ENCODE peak calls at places on chromosomes 7 and 10, in six cellular contexts. One of them, this sample, is unnamed.
A peak's percentile ranks its signal among the peaks of the same experiment; 100 is the strongest.

GRCh38 chr10:79938728-79939380 is 10.1 kb downstream of the SFTPD start:
- DNase-seq in DND-41: no peak
- DNase-seq in stomach: no peak
- DNase-seq in uterus: no peak
- DNase-seq in HL-60: peak; percentile 94
- DNase-seq in tibial artery: peak; percentile 63
- DNase-seq in this sample: no peak

GRCh38 chr7:25686493-25686892 is 458.2 kb upstream of the NPVF start:
- DNase-seq in DND-41: no peak
- DNase-seq in stomach: no peak
- DNase-seq in uterus: no peak
- DNase-seq in HL-60: no peak
- DNase-seq in tibial artery: no peak
- DNase-seq in this sample: no peak

GRCh38 chr7:132226626-132227290 is 349.5 kb downstream of the PLXNA4 start:
- DNase-seq in DND-41: no peak
- DNase-seq in stomach: no peak
- DNase-seq in uterus: no peak
- DNase-seq in HL-60: no peak
- DNase-seq in tibial artery: no peak
- DNase-seq in this sample: no peak

GRCh38 chr10:35435824-35436223 is 99.5 kb downstream of the CCNY start:
- DNase-seq in DND-41: no peak
- DNase-seq in stomach: no peak
- DNase-seq in uterus: no peak
- DNase-seq in HL-60: peak; percentile 26
- DNase-seq in tibial artery: no peak
- DNase-seq in this sample: no peak

GRCh38 chr7:30594055-30594539 is 581 bp upstream of the GARS1 start:
- DNase-seq in DND-41: peak; percentile 52
- DNase-seq in stomach: no peak
- DNase-seq in uterus: peak; percentile 24
- DNase-seq in HL-60: peak; percentile 76
- DNase-seq in tibial artery: peak; percentile 29
- DNase-seq in this sample: no peak

GRCh38 chr7:42618649-42619315 is 293.1 kb downstream of the C7orf25 start:
- DNase-seq in DND-41: no peak
- DNase-seq in stomach: no peak
- DNase-seq in uterus: no peak
- DNase-seq in HL-60: no peak
- DNase-seq in tibial artery: no peak
- DNase-seq in this sample: no peak

GRCh38 chr7:47991741-47992311 is 12.4 kb upstream of the HUS1 start:
- DNase-seq in DND-41: no peak
- DNase-seq in stomach: peak; percentile 77
- DNase-seq in uterus: peak; percentile 80
- DNase-seq in HL-60: peak; percentile 91
- DNase-seq in tibial artery: peak; percentile 90
- DNase-seq in this sample: peak; percentile 86

GRCh38 chr7:47376991-47377590 is 204.8 kb downstream of the TNS3 start:
- DNase-seq in DND-41: no peak
- DNase-seq in stomach: peak; percentile 23
- DNase-seq in uterus: no peak
- DNase-seq in HL-60: no peak
- DNase-seq in tibial artery: no peak
- DNase-seq in this sample: no peak

GRCh38 chr7:149813254-149814035 is 24.7 kb upstream of the ZNF862 start:
- DNase-seq in DND-41: no peak
- DNase-seq in stomach: no peak
- DNase-seq in uterus: no peak
- DNase-seq in HL-60: no peak
- DNase-seq in tibial artery: no peak
- DNase-seq in this sample: no peak

GRCh38 chr10:59903871-59904270 is 2.5 kb downstream of the CCDC6 start:
- DNase-seq in DND-41: no peak
- DNase-seq in stomach: no peak
- DNase-seq in uterus: no peak
- DNase-seq in HL-60: no peak
- DNase-seq in tibial artery: no peak
- DNase-seq in this sample: no peak

GRCh38 chr10:34507217-34507616 is 307.9 kb downstream of the PARD3 start:
- DNase-seq in DND-41: no peak
- DNase-seq in stomach: no peak
- DNase-seq in uterus: no peak
- DNase-seq in HL-60: no peak
- DNase-seq in tibial artery: no peak
- DNase-seq in this sample: no peak

GRCh38 chr7:48171190-48171589 is at the start of gene ABCA13:
- DNase-seq in DND-41: no peak
- DNase-seq in stomach: no peak
- DNase-seq in uterus: no peak
- DNase-seq in HL-60: peak; percentile 44
- DNase-seq in tibial artery: no peak
- DNase-seq in this sample: no peak

GRCh38 chr7:103075337-103075918 is 488 bp downstream of the ARMC10 start:
- DNase-seq in DND-41: peak; percentile 84
- DNase-seq in stomach: peak; percentile 58
- DNase-seq in uterus: no peak
- DNase-seq in HL-60: peak; percentile 38
- DNase-seq in tibial artery: peak; percentile 53
- DNase-seq in this sample: peak; percentile 65

GRCh38 chr7:19122018-19122588 is 4.7 kb upstream of the TWIST1 start:
- DNase-seq in DND-41: no peak
- DNase-seq in stomach: no peak
- DNase-seq in uterus: no peak
- DNase-seq in HL-60: no peak
- DNase-seq in tibial artery: no peak
- DNase-seq in this sample: no peak

GRCh38 chr7:154463794-154464193 is 411.6 kb downstream of the DPP6 start:
- DNase-seq in DND-41: no peak
- DNase-seq in stomach: no peak
- DNase-seq in uterus: no peak
- DNase-seq in HL-60: no peak
- DNase-seq in tibial artery: no peak
- DNase-seq in this sample: no peak

GRCh38 chr7:26910221-26910620 is 45.8 kb upstream of the SKAP2 start:
- DNase-seq in DND-41: no peak
- DNase-seq in stomach: no peak
- DNase-seq in uterus: no peak
- DNase-seq in HL-60: no peak
- DNase-seq in tibial artery: no peak
- DNase-seq in this sample: no peak

GRCh38 chr7:138091073-138091472 is 14.8 kb downstream of the AKR1D1 start:
- DNase-seq in DND-41: no peak
- DNase-seq in stomach: no peak
- DNase-seq in uterus: no peak
- DNase-seq in HL-60: peak; percentile 14
- DNase-seq in tibial artery: no peak
- DNase-seq in this sample: no peak

GRCh38 chr10:110077436-110078120 is 69.8 kb downstream of the ADD3 start:
- DNase-seq in DND-41: no peak
- DNase-seq in stomach: no peak
- DNase-seq in uterus: no peak
- DNase-seq in HL-60: peak; percentile 81
- DNase-seq in tibial artery: no peak
- DNase-seq in this sample: peak; percentile 45

GRCh38 chr10:689433-690226 is at the start of gene DIP2C:
- DNase-seq in DND-41: no peak
- DNase-seq in stomach: peak; percentile 71
- DNase-seq in uterus: peak; percentile 79
- DNase-seq in HL-60: no peak
- DNase-seq in tibial artery: peak; percentile 56
- DNase-seq in this sample: no peak

GRCh38 chr10:554182-554848 is 135.2 kb downstream of the DIP2C start:
- DNase-seq in DND-41: no peak
- DNase-seq in stomach: no peak
- DNase-seq in uterus: no peak
- DNase-seq in HL-60: no peak
- DNase-seq in tibial artery: no peak
- DNase-seq in this sample: no peak

GRCh38 chr7:28729276-28729675 is 228.9 kb downstream of the TRIL start:
- DNase-seq in DND-41: no peak
- DNase-seq in stomach: no peak
- DNase-seq in uterus: no peak
- DNase-seq in HL-60: no peak
- DNase-seq in tibial artery: no peak
- DNase-seq in this sample: no peak

GRCh38 chr7:1459930-1460756 is 873 bp upstream of the MICALL2 start:
- DNase-seq in DND-41: no peak
- DNase-seq in stomach: no peak
- DNase-seq in uterus: peak; percentile 43
- DNase-seq in HL-60: no peak
- DNase-seq in tibial artery: peak; percentile 46
- DNase-seq in this sample: no peak

GRCh38 chr10:34584164-34584563 is 230.9 kb downstream of the PARD3 start:
- DNase-seq in DND-41: no peak
- DNase-seq in stomach: no peak
- DNase-seq in uterus: no peak
- DNase-seq in HL-60: no peak
- DNase-seq in tibial artery: no peak
- DNase-seq in this sample: no peak

GRCh38 chr10:68924593-68924992 is 23.5 kb downstream of the DDX50 start:
- DNase-seq in DND-41: no peak
- DNase-seq in stomach: no peak
- DNase-seq in uterus: no peak
- DNase-seq in HL-60: no peak
- DNase-seq in tibial artery: no peak
- DNase-seq in this sample: no peak

GRCh38 chr10:125171402-125172316 is 11.3 kb upstream of the CTBP2 start:
- DNase-seq in DND-41: no peak
- DNase-seq in stomach: peak; percentile 2
- DNase-seq in uterus: no peak
- DNase-seq in HL-60: no peak
- DNase-seq in tibial artery: no peak
- DNase-seq in this sample: no peak

GRCh38 chr10:3757250-3757637 is 27.8 kb downstream of the KLF6 start:
- DNase-seq in DND-41: no peak
- DNase-seq in stomach: no peak
- DNase-seq in uterus: no peak
- DNase-seq in HL-60: no peak
- DNase-seq in tibial artery: no peak
- DNase-seq in this sample: no peak

GRCh38 chr7:55017841-55018240 is 976 bp upstream of the EGFR start:
- DNase-seq in DND-41: no peak
- DNase-seq in stomach: no peak
- DNase-seq in uterus: no peak
- DNase-seq in HL-60: no peak
- DNase-seq in tibial artery: no peak
- DNase-seq in this sample: no peak

GRCh38 chr7:55019329-55019690 is 493 bp downstream of the EGFR start:
- DNase-seq in DND-41: no peak
- DNase-seq in stomach: peak; percentile 78
- DNase-seq in uterus: peak; percentile 75
- DNase-seq in HL-60: no peak
- DNase-seq in tibial artery: peak; percentile 76
- DNase-seq in this sample: no peak

GRCh38 chr7:55018361-55019328 is at the start of gene EGFR:
- DNase-seq in DND-41: no peak
- DNase-seq in stomach: peak; percentile 82
- DNase-seq in uterus: peak; percentile 87
- DNase-seq in HL-60: no peak
- DNase-seq in tibial artery: peak; percentile 80
- DNase-seq in this sample: no peak

GRCh38 chr7:55016061-55016745 is 2.6 kb upstream of the EGFR start:
- DNase-seq in DND-41: no peak
- DNase-seq in stomach: no peak
- DNase-seq in uterus: no peak
- DNase-seq in HL-60: no peak
- DNase-seq in tibial artery: no peak
- DNase-seq in this sample: no peak

DNA sequence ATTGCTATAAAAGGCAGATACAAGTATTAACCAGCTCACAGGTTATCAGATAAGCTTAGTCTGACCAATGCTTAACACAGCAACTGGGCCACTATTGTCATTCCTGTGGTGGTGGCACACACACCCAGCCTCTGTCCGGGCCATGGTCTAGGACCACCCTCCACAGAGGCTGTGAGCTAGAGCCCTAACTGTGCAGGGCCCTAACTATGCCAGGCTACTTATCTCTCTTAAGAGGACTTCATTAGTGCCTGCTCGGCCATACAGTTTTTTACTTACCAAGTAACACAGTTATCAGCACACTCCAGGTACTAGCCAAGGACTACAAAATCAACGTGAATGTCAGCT is 2.1 kb upstream of the EGFR start:
- DNase-seq in DND-41: no peak
- DNase-seq in stomach: no peak
- DNase-seq in uterus: no peak
- DNase-seq in HL-60: no peak
- DNase-seq in tibial artery: no peak
- DNase-seq in this sample: no peak
- H3K27ac ChIP-seq in DND-41: no peak overlapping the region
- H3K27ac ChIP-seq in stomach: no peak overlapping the region
- H3K27ac ChIP-seq in uterus: no peak overlapping the region
- H3K27ac ChIP-seq in HL-60: no peak overlapping the region
- H3K27ac ChIP-seq in tibial artery: no peak overlapping the region
- H3K27ac ChIP-seq in this sample: no peak overlapping the region

GRCh38 chr10:29279779-29280535 is 8.9 kb upstream of the LYZL1 start:
- DNase-seq in DND-41: no peak
- DNase-seq in stomach: no peak
- DNase-seq in uterus: no peak
- DNase-seq in HL-60: no peak
- DNase-seq in tibial artery: no peak
- DNase-seq in this sample: no peak
- H3K27ac ChIP-seq in DND-41: no peak overlapping the region
- H3K27ac ChIP-seq in stomach: no peak overlapping the region
- H3K27ac ChIP-seq in uterus: no peak overlapping the region
- H3K27ac ChIP-seq in HL-60: no peak overlapping the region
- H3K27ac ChIP-seq in tibial artery: no peak overlapping the region
- H3K27ac ChIP-seq in this sample: no peak overlapping the region

GRCh38 chr10:108721874-108722273 is 1201.4 kb downstream of the XPNPEP1 start:
- DNase-seq in DND-41: no peak
- DNase-seq in stomach: no peak
- DNase-seq in uterus: no peak
- DNase-seq in HL-60: no peak
- DNase-seq in tibial artery: no peak
- DNase-seq in this sample: no peak
- H3K27ac ChIP-seq in DND-41: no peak overlapping the region
- H3K27ac ChIP-seq in stomach: no peak overlapping the region
- H3K27ac ChIP-seq in uterus: no peak overlapping the region
- H3K27ac ChIP-seq in HL-60: no peak overlapping the region
- H3K27ac ChIP-seq in tibial artery: no peak overlapping the region
- H3K27ac ChIP-seq in this sample: no peak overlapping the region

DNA sequence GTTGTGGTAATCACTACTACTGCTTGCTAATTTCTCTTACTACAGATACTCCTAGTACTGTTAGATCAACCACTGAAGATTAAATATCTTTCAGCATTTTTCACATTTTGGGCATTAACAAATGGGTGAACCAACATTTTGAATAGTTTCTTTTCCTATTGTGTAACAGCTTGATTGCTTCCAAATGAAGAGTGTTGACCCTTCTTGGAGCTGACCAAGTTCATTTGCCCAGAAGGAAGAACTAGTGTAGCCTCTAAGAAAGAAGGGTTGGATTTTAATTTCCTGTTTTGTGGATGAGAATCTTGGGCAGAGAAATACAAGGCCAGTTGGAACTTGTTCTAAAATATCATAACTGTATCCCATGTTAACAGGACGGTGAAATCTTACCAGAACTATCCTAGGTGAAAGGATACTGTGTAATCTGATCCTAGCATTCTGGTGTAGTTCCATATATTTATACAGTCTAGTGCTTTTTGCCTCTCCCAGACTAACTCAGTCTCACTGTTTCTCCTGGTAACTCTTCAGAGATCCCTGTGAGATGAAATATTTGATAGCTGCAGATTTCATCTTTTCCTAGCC is 37.3 kb downstream of the SND1 start:
- DNase-seq in DND-41: no peak
- DNase-seq in stomach: no peak
- DNase-seq in uterus: no peak
- DNase-seq in HL-60: no peak
- DNase-seq in tibial artery: no peak
- DNase-seq in this sample: no peak
- H3K27ac ChIP-seq in DND-41: no peak overlapping the region
- H3K27ac ChIP-seq in stomach: no peak overlapping the region
- H3K27ac ChIP-seq in uterus: no peak overlapping the region
- H3K27ac ChIP-seq in HL-60: no peak overlapping the region
- H3K27ac ChIP-seq in tibial artery: no peak overlapping the region
- H3K27ac ChIP-seq in this sample: no peak overlapping the region

This sample was measured in naive thymus-derived CD4-positive, alpha-beta T cell.